ENCODE peak calls at places on chromosomes 12 and 14, in five cellular contexts. One of them, this sample, is unnamed. For H3K4me1, the result is how much of the 10 kb centered on the place peaks cover.

GRCh38 chr12:105480162-105480561 is 149.7 kb downstream of the C12orf75 start:
- DNase-seq in uterus: no peak
- DNase-seq in left ventricle myocardium inferior: no peak
- DNase-seq in ovary: no peak
- DNase-seq in breast epithelium: no peak
- DNase-seq in this sample: peak

GRCh38 chr14:81423504-81423903 is 23.4 kb upstream of the STON2 start:
- DNase-seq in uterus: peak
- DNase-seq in left ventricle myocardium inferior: peak
- DNase-seq in ovary: peak
- DNase-seq in breast epithelium: no peak
- DNase-seq in this sample: no peak

GRCh38 chr12:4178424-4179184 is 95.0 kb upstream of the CCND2 start:
- DNase-seq in uterus: no peak
- DNase-seq in left ventricle myocardium inferior: no peak
- DNase-seq in ovary: no peak
- DNase-seq in breast epithelium: no peak
- DNase-seq in this sample: no peak

GRCh38 chr12:126936181-126936851 is 1330.7 kb upstream of the TMEM132C start:
- DNase-seq in uterus: no peak
- DNase-seq in left ventricle myocardium inferior: peak
- DNase-seq in ovary: no peak
- DNase-seq in breast epithelium: peak
- DNase-seq in this sample: peak

GRCh38 chr12:118061011-118061875 is at the start of gene WSB2:
- DNase-seq in uterus: peak
- DNase-seq in left ventricle myocardium inferior: peak
- DNase-seq in ovary: peak
- DNase-seq in breast epithelium: peak
- DNase-seq in this sample: peak

GRCh38 chr12:131101006-131101405 is 147.3 kb downstream of the ADGRD1 start:
- DNase-seq in uterus: peak
- DNase-seq in left ventricle myocardium inferior: no peak
- DNase-seq in ovary: no peak
- DNase-seq in breast epithelium: no peak
- DNase-seq in this sample: no peak

GRCh38 chr12:52862023-52862422 is 13.2 kb upstream of the KRT78 start:
- DNase-seq in uterus: no peak
- DNase-seq in left ventricle myocardium inferior: no peak
- DNase-seq in ovary: no peak
- DNase-seq in breast epithelium: no peak
- DNase-seq in this sample: no peak

GRCh38 chr14:22190411-22191191 is 398.4 kb downstream of the DAD1 start:
- DNase-seq in uterus: no peak
- DNase-seq in left ventricle myocardium inferior: no peak
- DNase-seq in ovary: no peak
- DNase-seq in breast epithelium: no peak
- DNase-seq in this sample: peak

GRCh38 chr14:34665785-34666425 is 36.0 kb upstream of the SNX6 start:
- DNase-seq in uterus: no peak
- DNase-seq in left ventricle myocardium inferior: no peak
- DNase-seq in ovary: no peak
- DNase-seq in breast epithelium: no peak
- DNase-seq in this sample: peak

GRCh38 chr14:64683264-64683663 is 21.0 kb upstream of the PLEKHG3 start:
- DNase-seq in uterus: no peak
- DNase-seq in left ventricle myocardium inferior: no peak
- DNase-seq in ovary: peak
- DNase-seq in breast epithelium: no peak
- DNase-seq in this sample: no peak

GRCh38 chr14:101494826-101495225 is 66.5 kb upstream of the DIO3 start:
- DNase-seq in uterus: peak
- DNase-seq in left ventricle myocardium inferior: no peak
- DNase-seq in ovary: peak
- DNase-seq in breast epithelium: no peak
- DNase-seq in this sample: no peak

GRCh38 chr12:52836042-52836466 is 1.9 kb upstream of the KRT79 start:
- DNase-seq in uterus: no peak
- DNase-seq in left ventricle myocardium inferior: no peak
- DNase-seq in ovary: no peak
- DNase-seq in breast epithelium: no peak
- DNase-seq in this sample: peak

GRCh38 chr12:4279120-4279690 is 5.6 kb downstream of the CCND2 start:
- DNase-seq in uterus: no peak
- DNase-seq in left ventricle myocardium inferior: no peak
- DNase-seq in ovary: no peak
- DNase-seq in breast epithelium: no peak
- DNase-seq in this sample: no peak

GRCh38 chr12:64461634-64462414 is 9.9 kb downstream of the TBK1 start:
- DNase-seq in uterus: no peak
- DNase-seq in left ventricle myocardium inferior: no peak
- DNase-seq in ovary: no peak
- DNase-seq in breast epithelium: no peak
- DNase-seq in this sample: peak

GRCh38 chr12:121926874-121927706 is 8.7 kb downstream of the CFAP251 start:
- DNase-seq in uterus: no peak
- DNase-seq in left ventricle myocardium inferior: no peak
- DNase-seq in ovary: no peak
- DNase-seq in breast epithelium: no peak
- DNase-seq in this sample: no peak

GRCh38 chr12:104458645-104459555 is 2.2 kb downstream of the CHST11 start:
- DNase-seq in uterus: no peak
- DNase-seq in left ventricle myocardium inferior: peak
- DNase-seq in ovary: no peak
- DNase-seq in breast epithelium: no peak
- DNase-seq in this sample: peak

GRCh38 chr12:92927436-92928116 is 1.5 kb downstream of the EEA1 start:
- DNase-seq in uterus: no peak
- DNase-seq in left ventricle myocardium inferior: no peak
- DNase-seq in ovary: no peak
- DNase-seq in breast epithelium: no peak
- DNase-seq in this sample: peak

GRCh38 chr12:22702690-22703089 is 77.7 kb downstream of the ETNK1 start:
- DNase-seq in uterus: no peak
- DNase-seq in left ventricle myocardium inferior: no peak
- DNase-seq in ovary: no peak
- DNase-seq in breast epithelium: no peak
- DNase-seq in this sample: no peak

GRCh38 chr14:69046468-69046867 is 67.4 kb upstream of the ACTN1 start:
- DNase-seq in uterus: peak
- DNase-seq in left ventricle myocardium inferior: no peak
- DNase-seq in ovary: peak
- DNase-seq in breast epithelium: peak
- DNase-seq in this sample: peak

GRCh38 chr12:1613860-1614259 is 15.2 kb upstream of the WNT5B start:
- DNase-seq in uterus: no peak
- DNase-seq in left ventricle myocardium inferior: no peak
- DNase-seq in ovary: no peak
- DNase-seq in breast epithelium: no peak
- DNase-seq in this sample: no peak

GRCh38 chr12:51911788-51912711 is 4.7 kb downstream of the ACVRL1 start:
- DNase-seq in uterus: no peak
- DNase-seq in left ventricle myocardium inferior: no peak
- DNase-seq in ovary: no peak
- DNase-seq in breast epithelium: no peak
- DNase-seq in this sample: peak

GRCh38 chr12:128711486-128711885 is 112.3 kb downstream of the SLC15A4 start:
- DNase-seq in uterus: no peak
- DNase-seq in left ventricle myocardium inferior: no peak
- DNase-seq in ovary: no peak
- DNase-seq in breast epithelium: no peak
- DNase-seq in this sample: no peak

GRCh38 chr12:17342381-17342961 is 736.5 kb upstream of the LMO3 start:
- DNase-seq in uterus: no peak
- DNase-seq in left ventricle myocardium inferior: no peak
- DNase-seq in ovary: no peak
- DNase-seq in breast epithelium: no peak
- DNase-seq in this sample: no peak

GRCh38 chr12:110661337-110661972 is 27.5 kb downstream of the HVCN1 start:
- DNase-seq in uterus: no peak
- DNase-seq in left ventricle myocardium inferior: peak
- DNase-seq in ovary: no peak
- DNase-seq in breast epithelium: peak
- DNase-seq in this sample: no peak

DNA sequence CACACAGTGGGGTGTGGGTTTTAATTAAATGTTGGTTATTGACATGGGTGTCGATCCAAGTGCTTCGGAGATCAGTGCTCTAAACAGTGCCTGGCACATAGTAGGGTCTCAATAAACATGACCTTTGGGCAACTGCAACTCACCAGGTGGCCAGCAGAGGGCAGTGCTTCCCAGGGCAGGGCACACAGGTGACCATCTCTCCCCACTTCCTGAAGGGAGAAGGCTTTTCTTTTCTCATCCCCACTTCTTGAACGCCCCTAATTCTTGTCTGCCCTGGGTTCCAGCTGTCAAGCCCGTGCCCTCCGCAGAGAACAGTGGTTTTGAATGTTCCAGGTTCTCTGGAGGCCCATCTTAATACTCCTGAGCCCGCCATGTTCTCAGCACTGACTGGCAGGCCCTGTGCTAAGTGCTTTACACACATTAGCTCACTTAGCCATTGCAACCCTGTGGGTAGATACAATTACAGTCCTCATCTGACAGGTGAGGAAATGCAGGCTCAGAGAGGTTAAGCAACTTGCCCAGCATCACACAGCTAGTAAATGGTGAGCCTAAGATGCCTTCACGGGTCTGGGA is 16.3 kb downstream of the RAPGEF3 start:
- DNase-seq in uterus: peak
- DNase-seq in left ventricle myocardium inferior: peak
- DNase-seq in ovary: peak
- DNase-seq in breast epithelium: no peak
- DNase-seq in this sample: no peak
- H3K4me1 ChIP-seq in uterus: under half
- H3K4me1 ChIP-seq in left ventricle myocardium inferior: half or more
- H3K4me1 ChIP-seq in ovary: under half
- H3K4me1 ChIP-seq in breast epithelium: under half
- H3K4me1 ChIP-seq in this sample: under half

DNA sequence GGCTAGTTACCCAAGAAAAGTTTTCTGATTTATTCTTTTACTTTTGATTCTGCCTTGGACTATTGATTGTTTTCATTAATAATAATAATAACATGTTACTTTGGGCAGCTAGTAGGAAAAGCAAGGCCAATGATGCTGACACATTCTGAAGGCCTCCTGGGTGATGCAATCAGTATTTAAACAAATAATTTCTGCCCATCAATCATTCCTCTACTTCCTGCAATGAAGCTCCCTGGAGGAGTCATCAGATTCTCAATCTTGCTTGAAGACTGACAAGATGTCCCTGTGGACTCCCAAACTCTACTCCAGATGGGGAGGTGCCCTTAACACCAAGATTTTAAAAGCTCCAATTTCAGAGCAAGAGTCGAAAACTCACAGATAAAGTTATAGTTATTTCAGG is at the start of gene SPX:
- DNase-seq in uterus: no peak
- DNase-seq in left ventricle myocardium inferior: no peak
- DNase-seq in ovary: no peak
- DNase-seq in breast epithelium: no peak
- DNase-seq in this sample: no peak
- H3K4me3 ChIP-seq in uterus: peak
- H3K4me3 ChIP-seq in left ventricle myocardium inferior: peak
- H3K4me3 ChIP-seq in ovary: no peak
- H3K4me3 ChIP-seq in breast epithelium: no peak
- H3K4me3 ChIP-seq in this sample: no peak

DNA sequence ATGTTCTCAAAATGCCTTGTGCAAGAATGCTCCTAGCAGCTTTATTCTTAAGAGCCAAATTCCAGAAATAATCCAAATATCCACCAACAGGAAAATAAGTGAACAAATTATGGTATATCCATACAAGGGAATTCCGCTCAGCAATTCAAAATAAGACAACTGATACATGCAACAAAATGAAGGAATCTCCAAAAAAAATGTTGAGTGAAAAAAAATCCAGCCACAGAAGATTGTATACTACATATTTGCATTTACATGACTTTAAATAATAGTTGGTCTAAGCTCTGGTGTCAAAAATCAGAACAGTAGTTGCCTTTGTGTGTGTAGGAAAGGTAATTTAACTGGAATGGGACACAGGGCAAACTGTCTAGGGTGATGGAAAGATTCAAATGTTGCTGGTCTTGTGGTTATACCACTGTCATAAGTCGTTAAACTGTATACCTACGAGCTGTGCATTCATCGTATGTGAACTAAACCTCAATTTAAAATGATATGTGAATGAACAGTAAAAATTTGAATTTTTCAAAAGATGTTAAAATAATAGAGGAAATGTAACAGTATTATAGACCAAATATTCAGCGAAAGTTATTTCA is 3.2 kb downstream of the CD69 start:
- DNase-seq in uterus: no peak
- DNase-seq in left ventricle myocardium inferior: no peak
- DNase-seq in ovary: no peak
- DNase-seq in breast epithelium: no peak
- DNase-seq in this sample: no peak
- H3K4me1 ChIP-seq in uterus: under half
- H3K4me1 ChIP-seq in left ventricle myocardium inferior: under half
- H3K4me1 ChIP-seq in ovary: under half
- H3K4me1 ChIP-seq in breast epithelium: under half
- H3K4me1 ChIP-seq in this sample: under half

GRCh38 chr12:26723379-26724308 is 109.3 kb downstream of the ITPR2 start:
- DNase-seq in uterus: no peak
- DNase-seq in left ventricle myocardium inferior: no peak
- DNase-seq in ovary: no peak
- DNase-seq in breast epithelium: peak
- DNase-seq in this sample: peak
- H3K4me3 ChIP-seq in uterus: no peak
- H3K4me3 ChIP-seq in left ventricle myocardium inferior: no peak
- H3K4me3 ChIP-seq in ovary: no peak
- H3K4me3 ChIP-seq in breast epithelium: no peak
- H3K4me3 ChIP-seq in this sample: no peak

DNA sequence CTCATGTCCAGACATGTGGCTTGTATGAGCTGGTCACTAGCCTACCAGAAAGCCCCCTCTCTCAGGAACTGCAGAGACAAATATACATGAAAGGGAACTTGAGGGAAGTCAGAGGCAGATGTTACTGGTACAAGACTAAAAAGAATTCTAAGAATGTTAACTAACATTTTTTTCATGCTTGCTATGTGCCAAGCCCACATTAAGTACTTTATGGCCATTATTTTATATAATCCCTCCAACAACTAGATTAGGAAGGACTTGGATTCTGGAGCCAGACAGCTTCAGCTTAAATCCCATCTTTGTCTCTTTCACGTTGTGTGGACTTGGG is 24.6 kb downstream of the TTC9 start:
- DNase-seq in uterus: no peak
- DNase-seq in left ventricle myocardium inferior: no peak
- DNase-seq in ovary: no peak
- DNase-seq in breast epithelium: no peak
- DNase-seq in this sample: peak
- H3K4me1 ChIP-seq in uterus: under half
- H3K4me1 ChIP-seq in left ventricle myocardium inferior: under half
- H3K4me1 ChIP-seq in ovary: under half
- H3K4me1 ChIP-seq in breast epithelium: under half
- H3K4me1 ChIP-seq in this sample: under half

DNA sequence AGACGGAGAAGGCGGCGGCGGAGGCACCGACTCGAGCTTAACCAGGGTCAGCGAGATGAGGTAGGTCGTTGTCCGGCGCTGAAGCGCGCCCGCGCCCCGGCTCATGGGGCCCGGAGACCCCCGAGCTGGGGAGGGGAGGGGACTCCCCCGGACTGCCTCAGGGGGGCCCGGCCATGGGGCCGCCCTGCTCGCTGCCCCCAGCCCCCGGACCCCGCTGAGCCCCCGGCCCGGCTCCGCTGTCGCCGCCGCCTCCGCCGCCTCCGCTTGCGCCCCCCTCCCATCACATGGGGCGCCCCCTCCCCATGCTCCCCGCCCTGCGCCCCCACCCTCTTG is 434 bp downstream of the AGAP2 start:
- DNase-seq in uterus: no peak
- DNase-seq in left ventricle myocardium inferior: no peak
- DNase-seq in ovary: no peak
- DNase-seq in breast epithelium: no peak
- DNase-seq in this sample: no peak
- H3K4me3 ChIP-seq in uterus: no peak
- H3K4me3 ChIP-seq in left ventricle myocardium inferior: peak
- H3K4me3 ChIP-seq in ovary: peak
- H3K4me3 ChIP-seq in breast epithelium: peak
- H3K4me3 ChIP-seq in this sample: no peak